ENCODE peak calls at places on chromosomes 16 and 17, in eight cellular contexts. G, F, S, T, I, D, K and O are unnamed samples.

GRCh38 chr16:55273959-55274358 is 50.0 kb upstream of the IRX6 start:
- DNase-seq in K (no peak), F (no peak), I (no peak), D (no peak), S (no peak), G (no peak), T (no peak), O (no peak)

GRCh38 chr16:633336-634050 is 2.6 kb downstream of the METTL26 start:
- DNase-seq in T (no peak), I (no peak), K (peak; percentile 6), F (no peak), G (no peak), D (no peak), S (no peak), O (no peak)

GRCh38 chr17:82917656-82918345 is 78.0 kb upstream of the ZNF750 start:
- DNase-seq in K (peak; percentile 67), T (no peak), I (no peak), G (peak; percentile 17), F (peak; percentile 6), S (no peak), D (peak; percentile 14), O (no peak)

GRCh38 chr17:42438600-42439567 is 15.8 kb upstream of the CAVIN1 start:
- DNase-seq in T (no peak), I (no peak), K (no peak), D (no peak), F (no peak), G (peak; percentile 32), S (no peak), O (no peak)

GRCh38 chr16:53090591-53091507 is 36.1 kb downstream of the CHD9 start:
- DNase-seq in K (no peak), I (no peak), S (no peak), D (no peak), T (peak; percentile 80), G (peak; percentile 90), F (peak; percentile 98), O (peak; percentile 91)

GRCh38 chr17:82830249-82830661 is 9.6 kb downstream of the ZNF750 start:
- DNase-seq in K (no peak), F (no peak), G (no peak), D (no peak), S (no peak), T (no peak), I (no peak), O (no peak)

GRCh38 chr17:57284984-57285646 is 28.8 kb downstream of the MSI2 start:
- DNase-seq in T (peak; percentile 27), I (no peak), K (no peak), G (no peak), S (no peak), F (no peak), D (no peak), O (no peak)

GRCh38 chr16:68492501-68493411 is 44.4 kb upstream of the SMPD3 start:
- DNase-seq in F (no peak), S (peak; percentile 68), T (no peak), K (no peak), I (no peak), G (no peak), D (no peak), O (no peak)

GRCh38 chr17:40448213-40448638 is 5.0 kb downstream of the IGFBP4 start:
- DNase-seq in D (no peak), T (no peak), S (no peak), K (no peak), G (no peak), F (peak; percentile 47), I (no peak), O (no peak)

GRCh38 chr17:67221062-67221998 is 23.7 kb downstream of the HELZ start:
- DNase-seq in I (no peak), S (peak; percentile 39), K (peak; percentile 41), T (no peak), D (peak; percentile 18), G (no peak), F (peak; percentile 43), O (peak; percentile 39)

GRCh38 chr16:72787519-72788268 is 260.2 kb downstream of the ZFHX3 start:
- DNase-seq in S (no peak), D (peak; percentile 21), G (peak; percentile 49), F (peak; percentile 91), T (peak; percentile 53), I (peak; percentile 69), K (peak; percentile 62), O (peak; percentile 91)

GRCh38 chr16:24085665-24086064 is 170.5 kb upstream of the CACNG3 start:
- DNase-seq in T (no peak), F (no peak), K (no peak), I (no peak), D (no peak), S (no peak), G (no peak), O (no peak)